ENCODE peak calls at places on chromosomes 1 and 21, in nine cellular contexts. W is tibial artery, R is brain microvascular endothelial cell, N is cardiac muscle cell, G is hepatocyte, A is ovary, S is sigmoid colon, T is fibroblast of lung, B is endodermal cell. D is an unnamed sample. For H3K36me3 and H3K27me3, the result is how much of the 10 kb centered on the place peaks cover.

GRCh38 chr1:117698398-117699160 is 92.7 kb downstream of the TENT5C start:
- DNase-seq in W (no peak), R (no peak), N (peak), G (no peak), A (no peak), S (no peak), T (no peak), B (no peak), D (no peak)

GRCh38 chr1:18481190-18481920 is 625 bp downstream of the KLHDC7A start:
- DNase-seq in W (no peak), R (no peak), N (no peak), G (no peak), A (no peak), S (no peak), T (no peak), B (peak), D (no peak)

GRCh38 chr1:225044258-225044657 is 114.8 kb downstream of the DNAH14 start:
- DNase-seq in W (no peak), R (no peak), N (peak), G (no peak), A (no peak), S (no peak), T (peak), B (no peak), D (no peak)

GRCh38 chr21:40177979-40178378 is 310.7 kb downstream of the PCP4 start:
- DNase-seq in W (no peak), R (no peak), N (no peak), G (no peak), A (no peak), S (no peak), T (no peak), B (no peak), D (no peak)

GRCh38 chr1:111593403-111594127 is 26.0 kb upstream of the RAP1A start:
- DNase-seq in W (no peak), R (no peak), N (no peak), G (no peak), A (no peak), S (no peak), T (no peak), B (no peak), D (no peak)

GRCh38 chr1:101526813-101527212 is 290.0 kb downstream of the S1PR1 start:
- DNase-seq in W (no peak), R (no peak), N (no peak), G (no peak), A (no peak), S (no peak), T (no peak), B (no peak), D (no peak)

GRCh38 chr1:30191154-30191702 is 532.2 kb downstream of the MATN1 start:
- DNase-seq in W (no peak), R (no peak), N (peak), G (peak), A (no peak), S (no peak), T (peak), B (peak), D (no peak)

GRCh38 chr1:29469457-29469856 is 233.1 kb downstream of the PTPRU start:
- DNase-seq in W (peak), R (no peak), N (peak), G (no peak), A (no peak), S (peak), T (no peak), B (peak), D (no peak)

GRCh38 chr1:2255420-2256369 is 27.6 kb downstream of the SKI start:
- DNase-seq in W (no peak), R (peak), N (peak), G (no peak), A (no peak), S (no peak), T (peak), B (no peak), D (no peak)

GRCh38 chr21:38803075-38803474 is 2.7 kb upstream of the ETS2 start:
- DNase-seq in W (no peak), R (no peak), N (no peak), G (no peak), A (no peak), S (no peak), T (no peak), B (no peak), D (no peak)

GRCh38 chr1:196608401-196609113 is at the start of gene KCNT2:
- DNase-seq in W (peak), R (peak), N (peak), G (peak), A (peak), S (peak), T (peak), B (peak), D (peak)

GRCh38 chr1:4178501-4178900 is 278.4 kb upstream of the C1orf174 start:
- DNase-seq in W (no peak), R (no peak), N (no peak), G (no peak), A (no peak), S (no peak), T (no peak), B (no peak), D (no peak)

GRCh38 chr1:23745515-23745914 is 2.2 kb downstream of the ELOA start:
- DNase-seq in W (no peak), R (no peak), N (peak), G (peak), A (no peak), S (no peak), T (peak), B (no peak), D (no peak)

GRCh38 chr1:95742591-95743089 is 508.6 kb downstream of the RWDD3 start:
- DNase-seq in W (no peak), R (peak), N (peak), G (peak), A (no peak), S (no peak), T (no peak), B (peak), D (peak)

GRCh38 chr1:9746651-9747050 is 77.1 kb downstream of the CLSTN1 start:
- DNase-seq in W (no peak), R (no peak), N (peak), G (no peak), A (no peak), S (no peak), T (no peak), B (no peak), D (no peak)

GRCh38 chr1:228313536-228314277 is 92.9 kb downstream of the TRIM11 start:
- DNase-seq in W (no peak), R (no peak), N (no peak), G (no peak), A (peak), S (no peak), T (no peak), B (peak), D (peak)

GRCh38 chr1:117290855-117291254 is 76.4 kb upstream of the MAN1A2 start:
- DNase-seq in W (no peak), R (no peak), N (peak), G (no peak), A (no peak), S (no peak), T (no peak), B (no peak), D (no peak)

GRCh38 chr1:114725230-114725629 is 8.7 kb upstream of the NRAS start:
- DNase-seq in W (no peak), R (no peak), N (no peak), G (no peak), A (no peak), S (no peak), T (no peak), B (no peak), D (no peak)

GRCh38 chr1:94385354-94385947 is 32.7 kb upstream of the ABCD3 start:
- DNase-seq in W (no peak), R (no peak), N (no peak), G (no peak), A (no peak), S (no peak), T (no peak), B (no peak), D (no peak)

GRCh38 chr1:17009706-17010105 is 2.0 kb downstream of the ATP13A2 start:
- DNase-seq in W (no peak), R (no peak), N (no peak), G (peak), A (no peak), S (no peak), T (no peak), B (no peak), D (no peak)

GRCh38 chr1:77227383-77227782 is 8.2 kb upstream of the PIGK start:
- DNase-seq in W (no peak), R (no peak), N (no peak), G (no peak), A (no peak), S (no peak), T (no peak), B (no peak), D (no peak)

GRCh38 chr1:241637604-241638003 is 2.6 kb downstream of the CHML start:
- DNase-seq in W (no peak), R (no peak), N (no peak), G (no peak), A (no peak), S (no peak), T (peak), B (no peak), D (no peak)

GRCh38 chr1:180151508-180151907 is 3.2 kb upstream of the QSOX1 start:
- DNase-seq in W (no peak), R (peak), N (peak), G (no peak), A (no peak), S (no peak), T (peak), B (no peak), D (no peak)

GRCh38 chr21:25953196-25953595 is 217.4 kb downstream of the APP start:
- DNase-seq in W (no peak), R (no peak), N (no peak), G (no peak), A (no peak), S (no peak), T (no peak), B (no peak), D (no peak)

GRCh38 chr1:55249646-55250398 is 34.7 kb upstream of the USP24 start:
- DNase-seq in W (no peak), R (no peak), N (no peak), G (no peak), A (no peak), S (no peak), T (no peak), B (no peak), D (no peak)

GRCh38 chr1:11862890-11863289 is 4.1 kb upstream of the NPPB start:
- DNase-seq in W (no peak), R (peak), N (peak), G (no peak), A (no peak), S (no peak), T (no peak), B (no peak), D (no peak)

GRCh38 chr1:53367503-53368313 is 39.8 kb upstream of the LRP8 start:
- DNase-seq in W (peak), R (no peak), N (no peak), G (no peak), A (no peak), S (no peak), T (no peak), B (peak), D (no peak)

GRCh38 chr21:44485254-44485793 is 30.0 kb downstream of the LRRC3 start:
- DNase-seq in W (peak), R (no peak), N (no peak), G (peak), A (no peak), S (no peak), T (peak), B (peak), D (no peak)

GRCh38 chr1:36133484-36133883 is 8.5 kb upstream of the COL8A2 start:
- DNase-seq in W (peak), R (peak), N (peak), G (peak), A (peak), S (no peak), T (peak), B (no peak), D (peak)

GRCh38 chr21:42039470-42039901 is 29.3 kb upstream of the ZBTB21 start:
- DNase-seq in W (peak), R (peak), N (peak), G (peak), A (no peak), S (peak), T (peak), B (no peak), D (no peak)

GRCh38 chr1:64478594-64479248 is 8.8 kb downstream of the CACHD1 start:
- DNase-seq in W (no peak), R (no peak), N (no peak), G (no peak), A (no peak), S (no peak), T (no peak), B (no peak), D (no peak)

GRCh38 chr1:53860967-53861411 is 22.9 kb upstream of the NDC1 start:
- DNase-seq in W (no peak), R (peak), N (peak), G (peak), A (peak), S (no peak), T (peak), B (peak), D (no peak)

GRCh38 chr1:46369542-46370213 is 24.4 kb upstream of the FAAH start:
- DNase-seq in W (no peak), R (no peak), N (peak), G (no peak), A (no peak), S (no peak), T (no peak), B (no peak), D (no peak)

GRCh38 chr1:27601771-27602509 is 2.0 kb downstream of the AHDC1 start:
- DNase-seq in W (peak), R (no peak), N (no peak), G (peak), A (peak), S (no peak), T (no peak), B (peak), D (peak)

GRCh38 chr1:196660912-196661311 is 9.1 kb downstream of the CFH start:
- DNase-seq in W (no peak), R (no peak), N (peak), G (peak), A (no peak), S (no peak), T (peak), B (no peak), D (no peak)

GRCh38 chr1:224192082-224192786 is 9.2 kb downstream of the DEGS1 start:
- DNase-seq in W (no peak), R (no peak), N (no peak), G (no peak), A (no peak), S (no peak), T (no peak), B (no peak), D (no peak)

GRCh38 chr21:27564684-27565280 is 597.9 kb upstream of the ADAMTS5 start:
- DNase-seq in W (peak), R (peak), N (peak), G (peak), A (peak), S (no peak), T (peak), B (peak), D (peak)
- TF ChIP-seq CTCF in W (peak), R (peak), N (peak), G (peak), A (no peak), S (peak), T (peak), B (peak), D (peak)

DNA sequence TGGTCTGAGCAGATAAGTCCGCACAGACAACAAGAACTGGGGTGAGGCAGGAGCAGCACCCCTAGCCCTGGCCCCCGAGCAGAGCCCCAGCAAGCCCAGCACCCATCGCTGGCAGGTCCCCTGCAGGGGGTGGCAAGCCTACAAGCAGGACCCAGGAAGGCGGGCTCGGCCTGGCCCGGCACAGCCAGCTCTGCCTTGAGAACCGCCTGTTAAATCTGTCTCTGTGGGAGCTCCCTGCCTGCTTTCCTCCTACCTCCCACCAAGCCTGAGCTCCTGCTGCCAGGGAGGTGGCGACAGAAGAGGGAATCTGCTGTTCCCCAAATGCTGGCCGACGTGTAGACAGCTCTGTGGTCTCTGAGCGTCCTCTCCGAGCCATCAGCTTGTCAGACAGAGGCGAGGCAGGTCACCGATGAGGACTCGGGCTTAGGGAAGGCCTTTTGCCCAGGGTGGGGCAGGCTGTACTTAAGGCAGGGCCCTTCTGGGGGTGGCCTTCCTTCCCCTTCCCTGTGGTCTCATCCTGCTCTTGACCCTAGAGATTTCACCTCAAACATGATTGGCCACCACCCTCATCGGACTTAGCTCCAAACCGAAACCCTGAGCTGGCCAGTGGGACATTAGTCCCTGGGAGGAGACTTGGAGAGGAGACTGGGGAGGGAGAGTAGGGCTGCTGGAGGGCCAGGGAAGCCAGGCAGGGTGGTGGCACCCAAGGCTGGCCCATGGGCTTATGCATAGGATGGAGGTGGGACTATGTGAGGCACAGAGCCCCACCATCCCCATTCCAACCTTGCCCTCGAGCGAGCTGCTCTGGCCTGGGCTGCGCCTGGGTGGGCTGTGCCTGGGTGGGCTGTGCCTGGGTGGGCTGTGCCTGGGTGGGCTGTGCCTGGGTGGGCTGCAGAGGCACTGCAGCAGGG is 7.7 kb downstream of the SELENON start:
- DNase-seq in W (peak), R (no peak), N (no peak), G (no peak), A (no peak), S (no peak), T (no peak), B (no peak), D (no peak)
- H3K36me3 ChIP-seq in W (half or more), R (under half), N (under half), G (under half), A (under half), S (under half), T (under half), B (under half), D (under half)

GRCh38 chr1:166740668-166741276 is 98.5 kb upstream of the POGK start:
- DNase-seq in W (no peak), R (no peak), N (no peak), G (no peak), A (no peak), S (no peak), T (no peak), B (no peak), D (no peak)
- H3K27me3 ChIP-seq in W (under half), R (under half), N (under half), G (under half), A (under half), S (under half), T (under half), B (under half), D (under half)

GRCh38 chr1:61680500-61680899 is 44.4 kb downstream of the TM2D1 start:
- DNase-seq in W (no peak), R (no peak), N (no peak), G (no peak), A (no peak), S (no peak), T (no peak), B (no peak), D (no peak)
- TF ChIP-seq CTCF in W (no peak), R (no peak), N (no peak), G (no peak), A (no peak), S (no peak), T (no peak), B (no peak), D (no peak)

GRCh38 chr1:26429741-26430140 is 2.4 kb upstream of the DHDDS start:
- DNase-seq in W (no peak), R (no peak), N (no peak), G (no peak), A (no peak), S (no peak), T (no peak), B (peak), D (no peak)
- H3K36me3 ChIP-seq in W (under half), R (under half), N (under half), G (under half), A (under half), S (under half), T (under half), B (half or more), D (under half)